ENCODE peak calls at places on chromosomes 12 and 14, in six cellular contexts. One of them, this sample, is unnamed.

GRCh38 chr14:24881496-24881895 is 168.5 kb downstream of the STXBP6 start:
- DNase-seq in GM12891: no peak
- DNase-seq in H1: no peak
- DNase-seq in HepG2: no peak
- DNase-seq in GM12878: no peak
- DNase-seq in K562: no peak
- DNase-seq in this sample: no peak

GRCh38 chr12:72081787-72082186 is 143.1 kb downstream of the TPH2 start:
- DNase-seq in GM12891: no peak
- DNase-seq in H1: no peak
- DNase-seq in HepG2: no peak
- DNase-seq in GM12878: no peak
- DNase-seq in K562: no peak
- DNase-seq in this sample: no peak

GRCh38 chr12:124599074-124599999 is 31.9 kb upstream of the NCOR2 start:
- DNase-seq in GM12891: no peak
- DNase-seq in H1: no peak
- DNase-seq in HepG2: no peak
- DNase-seq in GM12878: no peak
- DNase-seq in K562: no peak
- DNase-seq in this sample: no peak

GRCh38 chr12:58416211-58416610 is 474.8 kb downstream of the ATP23 start:
- DNase-seq in GM12891: no peak
- DNase-seq in H1: no peak
- DNase-seq in HepG2: no peak
- DNase-seq in GM12878: no peak
- DNase-seq in K562: no peak
- DNase-seq in this sample: no peak

GRCh38 chr12:67519824-67520433 is 128.6 kb upstream of the DYRK2 start:
- DNase-seq in GM12891: no peak
- DNase-seq in H1: peak
- DNase-seq in HepG2: no peak
- DNase-seq in GM12878: no peak
- DNase-seq in K562: no peak
- DNase-seq in this sample: no peak

GRCh38 chr12:12449533-12450025 is 92.7 kb downstream of the BORCS5 start:
- DNase-seq in GM12891: no peak
- DNase-seq in H1: no peak
- DNase-seq in HepG2: peak
- DNase-seq in GM12878: no peak
- DNase-seq in K562: no peak
- DNase-seq in this sample: no peak

GRCh38 chr12:33180921-33181320 is 258.7 kb downstream of the SYT10 start:
- DNase-seq in GM12891: no peak
- DNase-seq in H1: no peak
- DNase-seq in HepG2: peak
- DNase-seq in GM12878: no peak
- DNase-seq in K562: no peak
- DNase-seq in this sample: no peak

GRCh38 chr14:22566845-22567244 is 22.2 kb downstream of the DAD1 start:
- DNase-seq in GM12891: no peak
- DNase-seq in H1: no peak
- DNase-seq in HepG2: no peak
- DNase-seq in GM12878: no peak
- DNase-seq in K562: no peak
- DNase-seq in this sample: no peak

GRCh38 chr14:37622231-37622923 is 26.9 kb downstream of the TTC6 start:
- DNase-seq in GM12891: no peak
- DNase-seq in H1: no peak
- DNase-seq in HepG2: no peak
- DNase-seq in GM12878: no peak
- DNase-seq in K562: no peak
- DNase-seq in this sample: no peak

GRCh38 chr12:120830052-120830940 is 73.9 kb downstream of the SPPL3 start:
- DNase-seq in GM12891: no peak
- DNase-seq in H1: no peak
- DNase-seq in HepG2: peak
- DNase-seq in GM12878: no peak
- DNase-seq in K562: no peak
- DNase-seq in this sample: no peak

GRCh38 chr14:64983439-64984310 is 3.0 kb upstream of the FNTB start:
- DNase-seq in GM12891: no peak
- DNase-seq in H1: no peak
- DNase-seq in HepG2: peak
- DNase-seq in GM12878: no peak
- DNase-seq in K562: no peak
- DNase-seq in this sample: no peak

GRCh38 chr14:103594265-103594664 is 31.5 kb downstream of the COA8 start:
- DNase-seq in GM12891: no peak
- DNase-seq in H1: no peak
- DNase-seq in HepG2: peak
- DNase-seq in GM12878: no peak
- DNase-seq in K562: no peak
- DNase-seq in this sample: no peak

GRCh38 chr14:75147423-75148071 is 20.7 kb upstream of the NEK9 start:
- DNase-seq in GM12891: no peak
- DNase-seq in H1: no peak
- DNase-seq in HepG2: peak
- DNase-seq in GM12878: no peak
- DNase-seq in K562: no peak
- DNase-seq in this sample: no peak

GRCh38 chr14:100864206-100864605 is 38.3 kb downstream of the MEG3 start:
- DNase-seq in GM12891: no peak
- DNase-seq in H1: no peak
- DNase-seq in HepG2: no peak
- DNase-seq in GM12878: no peak
- DNase-seq in K562: no peak
- DNase-seq in this sample: no peak

GRCh38 chr12:110579889-110580253 is 3.2 kb downstream of the PPTC7 start:
- DNase-seq in GM12891: no peak
- DNase-seq in H1: no peak
- DNase-seq in HepG2: no peak
- DNase-seq in GM12878: no peak
- DNase-seq in K562: no peak
- DNase-seq in this sample: no peak

GRCh38 chr12:110578522-110579238 is 4.4 kb downstream of the PPTC7 start:
- DNase-seq in GM12891: no peak
- DNase-seq in H1: no peak
- DNase-seq in HepG2: no peak
- DNase-seq in GM12878: no peak
- DNase-seq in K562: no peak
- DNase-seq in this sample: no peak

GRCh38 chr12:110576504-110576903 is 6.6 kb downstream of the PPTC7 start:
- DNase-seq in GM12891: no peak
- DNase-seq in H1: no peak
- DNase-seq in HepG2: no peak
- DNase-seq in GM12878: no peak
- DNase-seq in K562: no peak
- DNase-seq in this sample: no peak

GRCh38 chr12:110579239-110579888 is 3.8 kb downstream of the PPTC7 start:
- DNase-seq in GM12891: no peak
- DNase-seq in H1: no peak
- DNase-seq in HepG2: no peak
- DNase-seq in GM12878: no peak
- DNase-seq in K562: no peak
- DNase-seq in this sample: no peak

GRCh38 chr12:110577717-110578521 is 5.2 kb downstream of the PPTC7 start:
- DNase-seq in GM12891: peak
- DNase-seq in H1: no peak
- DNase-seq in HepG2: no peak
- DNase-seq in GM12878: peak
- DNase-seq in K562: no peak
- DNase-seq in this sample: no peak
- TF ChIP-seq POLR2AphosphoS5 in GM12891: peak
- TF ChIP-seq POLR2AphosphoS5 in H1: no peak
- TF ChIP-seq POLR2AphosphoS5 in HepG2: no peak
- TF ChIP-seq POLR2AphosphoS5 in GM12878: no peak
- TF ChIP-seq POLR2AphosphoS5 in K562: no peak
- TF ChIP-seq POLR2AphosphoS5 in this sample: no peak

GRCh38 chr12:24045816-24046257 is 96.4 kb upstream of the SOX5 start:
- DNase-seq in GM12891: no peak
- DNase-seq in H1: no peak
- DNase-seq in HepG2: peak
- DNase-seq in GM12878: no peak
- DNase-seq in K562: no peak
- DNase-seq in this sample: no peak
- TF ChIP-seq TAF1 in GM12891: no peak
- TF ChIP-seq TAF1 in H1: no peak
- TF ChIP-seq TAF1 in HepG2: peak
- TF ChIP-seq TAF1 in GM12878: no peak
- TF ChIP-seq TAF1 in K562: no peak
- TF ChIP-seq TAF1 in this sample: no peak

GRCh38 chr12:111434680-111435338 is 29.1 kb downstream of the SH2B3 start:
- DNase-seq in GM12891: no peak
- DNase-seq in H1: no peak
- DNase-seq in HepG2: no peak
- DNase-seq in GM12878: peak
- DNase-seq in K562: no peak
- DNase-seq in this sample: no peak
- TF ChIP-seq POLR2A in GM12891: no peak
- TF ChIP-seq POLR2A in H1: no peak
- TF ChIP-seq POLR2A in HepG2: no peak
- TF ChIP-seq POLR2A in GM12878: peak
- TF ChIP-seq POLR2A in K562: no peak
- TF ChIP-seq POLR2A in this sample: no peak

GRCh38 chr14:85531594-85532391 is 1.8 kb downstream of the FLRT2 start:
- DNase-seq in GM12891: no peak
- DNase-seq in H1: no peak
- DNase-seq in HepG2: no peak
- DNase-seq in GM12878: no peak
- DNase-seq in K562: no peak
- DNase-seq in this sample: no peak
- TF ChIP-seq POLR2AphosphoS5 in GM12891: no peak
- TF ChIP-seq POLR2AphosphoS5 in H1: no peak
- TF ChIP-seq POLR2AphosphoS5 in HepG2: no peak
- TF ChIP-seq POLR2AphosphoS5 in GM12878: no peak
- TF ChIP-seq POLR2AphosphoS5 in K562: no peak
- TF ChIP-seq POLR2AphosphoS5 in this sample: no peak

GRCh38 chr14:104817930-104818713 is 17.2 kb downstream of the ZBTB42 start:
- DNase-seq in GM12891: no peak
- DNase-seq in H1: no peak
- DNase-seq in HepG2: no peak
- DNase-seq in GM12878: no peak
- DNase-seq in K562: no peak
- DNase-seq in this sample: no peak
- TF ChIP-seq TAF1 in GM12891: no peak
- TF ChIP-seq TAF1 in H1: no peak
- TF ChIP-seq TAF1 in HepG2: no peak
- TF ChIP-seq TAF1 in GM12878: no peak
- TF ChIP-seq TAF1 in K562: no peak
- TF ChIP-seq TAF1 in this sample: no peak

GRCh38 chr14:105481886-105482454 is 4.7 kb upstream of the CRIP1 start:
- DNase-seq in GM12891: peak
- DNase-seq in H1: no peak
- DNase-seq in HepG2: peak
- DNase-seq in GM12878: peak
- DNase-seq in K562: peak
- DNase-seq in this sample: peak
- TF ChIP-seq POLR2A in GM12891: no peak
- TF ChIP-seq POLR2A in H1: peak
- TF ChIP-seq POLR2A in HepG2: peak
- TF ChIP-seq POLR2A in GM12878: no peak
- TF ChIP-seq POLR2A in K562: no peak
- TF ChIP-seq POLR2A in this sample: no peak

GRCh38 chr12:108779998-108780688 is 48.8 kb upstream of the CORO1C start:
- DNase-seq in GM12891: no peak
- DNase-seq in H1: no peak
- DNase-seq in HepG2: no peak
- DNase-seq in GM12878: no peak
- DNase-seq in K562: no peak
- DNase-seq in this sample: no peak
- TF ChIP-seq POLR2AphosphoS5 in GM12891: no peak
- TF ChIP-seq POLR2AphosphoS5 in H1: no peak
- TF ChIP-seq POLR2AphosphoS5 in HepG2: no peak
- TF ChIP-seq POLR2AphosphoS5 in GM12878: no peak
- TF ChIP-seq POLR2AphosphoS5 in K562: no peak
- TF ChIP-seq POLR2AphosphoS5 in this sample: no peak